ENCODE peak calls at places on chromosomes 13 and 19, in nine cellular contexts. K is ascending aorta; O is psoas muscle; Q is spleen; A is CD4-positive, alpha-beta T cell; S is H9; Y is RWPE1; B is right atrium auricular region; D is K562. L is an unnamed sample.

GRCh38 chr19:6062274-6062673 is 48.0 kb downstream of the RFX2 start:
- DNase-seq in K (peak), O (peak), Q (no peak), A (no peak), S (no peak), Y (no peak), B (peak), D (no peak), L (no peak)

GRCh38 chr13:111940892-111941291 is 126.1 kb upstream of the SOX1 start:
- DNase-seq in K (no peak), O (no peak), Q (peak), A (no peak), S (peak), Y (no peak), B (peak), D (no peak), L (no peak)

GRCh38 chr13:109730832-109731335 is 55.5 kb downstream of the IRS2 start:
- DNase-seq in K (no peak), O (no peak), Q (no peak), A (no peak), S (no peak), Y (no peak), B (no peak), D (no peak), L (no peak)

GRCh38 chr13:27171244-27171829 is at the start of gene USP12:
- DNase-seq in K (peak), O (no peak), Q (no peak), A (peak), S (peak), Y (no peak), B (no peak), D (peak), L (no peak)

GRCh38 chr13:99040536-99041141 is 62.8 kb upstream of the DOCK9 start:
- DNase-seq in K (no peak), O (no peak), Q (no peak), A (no peak), S (no peak), Y (no peak), B (no peak), D (no peak), L (no peak)

GRCh38 chr13:48144413-48145035 is 49.6 kb upstream of the MED4 start:
- DNase-seq in K (peak), O (no peak), Q (no peak), A (no peak), S (no peak), Y (no peak), B (peak), D (no peak), L (peak)

GRCh38 chr13:44523176-44524017 is 52.7 kb downstream of the TSC22D1 start:
- DNase-seq in K (no peak), O (no peak), Q (no peak), A (no peak), S (no peak), Y (peak), B (no peak), D (no peak), L (peak)

GRCh38 chr19:51783373-51783772 is 11.6 kb upstream of the FPR3 start:
- DNase-seq in K (no peak), O (no peak), Q (no peak), A (no peak), S (no peak), Y (peak), B (no peak), D (no peak), L (peak)

GRCh38 chr19:17335575-17335974 is 920 bp upstream of the ANO8 start:
- DNase-seq in K (no peak), O (no peak), Q (no peak), A (no peak), S (no peak), Y (no peak), B (no peak), D (no peak), L (no peak)

GRCh38 chr19:814108-815078 is 7.4 kb downstream of the PLPPR3 start:
- DNase-seq in K (no peak), O (no peak), Q (peak), A (no peak), S (no peak), Y (no peak), B (no peak), D (no peak), L (no peak)

GRCh38 chr13:110629735-110630134 is 14.4 kb downstream of the NAXD start:
- DNase-seq in K (peak), O (no peak), Q (no peak), A (no peak), S (no peak), Y (no peak), B (no peak), D (no peak), L (peak)

GRCh38 chr19:14072535-14073231 is at the start of gene MISP3:
- DNase-seq in K (no peak), O (peak), Q (peak), A (no peak), S (no peak), Y (no peak), B (no peak), D (peak), L (no peak)

GRCh38 chr13:40570930-40571329 is 95.5 kb downstream of the FOXO1 start:
- DNase-seq in K (no peak), O (no peak), Q (no peak), A (no peak), S (no peak), Y (no peak), B (no peak), D (no peak), L (no peak)

GRCh38 chr13:47929156-47929555 is 71.9 kb downstream of the SUCLA2 start:
- DNase-seq in K (no peak), O (no peak), Q (no peak), A (no peak), S (no peak), Y (no peak), B (no peak), D (no peak), L (no peak)

GRCh38 chr19:5667751-5668271 is 12.5 kb downstream of the MICOS13 start:
- DNase-seq in K (no peak), O (no peak), Q (peak), A (no peak), S (peak), Y (no peak), B (no peak), D (no peak), L (no peak)

GRCh38 chr13:38366954-38367645 is 17.4 kb downstream of the UFM1 start:
- DNase-seq in K (no peak), O (no peak), Q (no peak), A (no peak), S (no peak), Y (peak), B (no peak), D (no peak), L (no peak)

GRCh38 chr19:18117692-18118378 is 20.3 kb downstream of the MAST3 start:
- DNase-seq in K (peak), O (peak), Q (peak), A (peak), S (peak), Y (peak), B (peak), D (peak), L (peak)

GRCh38 chr19:58563034-58563573 is 4.7 kb upstream of the UBE2M start:
- DNase-seq in K (no peak), O (no peak), Q (peak), A (peak), S (peak), Y (no peak), B (no peak), D (no peak), L (no peak)

GRCh38 chr13:84430015-84430414 is 547.7 kb upstream of the SLITRK1 start:
- DNase-seq in K (no peak), O (no peak), Q (no peak), A (no peak), S (no peak), Y (no peak), B (no peak), D (no peak), L (peak)

GRCh38 chr13:30113531-30113930 is 193.8 kb downstream of the KATNAL1 start:
- DNase-seq in K (no peak), O (no peak), Q (no peak), A (no peak), S (no peak), Y (no peak), B (no peak), D (no peak), L (no peak)

GRCh38 chr13:48431987-48432615 is 19.2 kb upstream of the LPAR6 start:
- DNase-seq in K (no peak), O (no peak), Q (no peak), A (no peak), S (no peak), Y (no peak), B (no peak), D (no peak), L (no peak)

GRCh38 chr19:18853755-18854427 is 22.1 kb downstream of the UPF1 start:
- DNase-seq in K (no peak), O (peak), Q (peak), A (no peak), S (no peak), Y (no peak), B (no peak), D (no peak), L (no peak)

GRCh38 chr19:5452594-5453565 is 2.3 kb upstream of the ZNRF4 start:
- DNase-seq in K (no peak), O (no peak), Q (no peak), A (no peak), S (no peak), Y (no peak), B (no peak), D (peak), L (peak)

GRCh38 chr19:45195764-45196163 is 17.2 kb downstream of the BLOC1S3 start:
- DNase-seq in K (no peak), O (no peak), Q (no peak), A (no peak), S (no peak), Y (peak), B (no peak), D (no peak), L (no peak)

GRCh38 chr13:78978381-78978998 is 319.5 kb upstream of the OBI1 start:
- DNase-seq in K (no peak), O (no peak), Q (no peak), A (peak), S (no peak), Y (peak), B (no peak), D (peak), L (peak)

GRCh38 chr13:91988331-91988730 is 589.9 kb downstream of the GPC5 start:
- DNase-seq in K (no peak), O (no peak), Q (no peak), A (no peak), S (no peak), Y (no peak), B (no peak), D (no peak), L (no peak)

GRCh38 chr13:54593504-54593903 is 1564.9 kb downstream of the OLFM4 start:
- DNase-seq in K (no peak), O (no peak), Q (no peak), A (no peak), S (no peak), Y (no peak), B (no peak), D (no peak), L (no peak)

GRCh38 chr13:104015646-104016396 is 949.6 kb upstream of the SLC10A2 start:
- DNase-seq in K (no peak), O (no peak), Q (no peak), A (no peak), S (no peak), Y (no peak), B (no peak), D (no peak), L (peak)

GRCh38 chr13:50069255-50069654 is 54.0 kb downstream of the KCNRG start:
- DNase-seq in K (no peak), O (no peak), Q (no peak), A (no peak), S (no peak), Y (no peak), B (no peak), D (no peak), L (no peak)

GRCh38 chr13:33205224-33205623 is 80.3 kb downstream of the STARD13 start:
- DNase-seq in K (no peak), O (no peak), Q (no peak), A (no peak), S (no peak), Y (no peak), B (no peak), D (no peak), L (no peak)

GRCh38 chr19:6271721-6272410 is 7.9 kb downstream of the MLLT1 start:
- DNase-seq in K (peak), O (peak), Q (no peak), A (no peak), S (peak), Y (no peak), B (peak), D (peak), L (no peak)

GRCh38 chr19:43618921-43619261 is 538 bp downstream of the ZNF428 start:
- DNase-seq in K (no peak), O (no peak), Q (no peak), A (peak), S (no peak), Y (peak), B (no peak), D (no peak), L (peak)

GRCh38 chr13:80340643-80341097 is 256 bp downstream of the SPRY2 start:
- DNase-seq in K (no peak), O (no peak), Q (no peak), A (no peak), S (no peak), Y (peak), B (no peak), D (no peak), L (peak)

GRCh38 chr13:25752957-25753540 is 298.8 kb downstream of the SHISA2 start:
- DNase-seq in K (peak), O (peak), Q (no peak), A (no peak), S (no peak), Y (peak), B (peak), D (no peak), L (peak)

GRCh38 chr19:35911790-35912189 is 3.7 kb upstream of the TYROBP start:
- DNase-seq in K (no peak), O (no peak), Q (peak), A (no peak), S (no peak), Y (peak), B (no peak), D (no peak), L (no peak)

GRCh38 chr19:23851966-23852365 is 62.7 kb upstream of the ZNF726 start:
- DNase-seq in K (no peak), O (no peak), Q (no peak), A (no peak), S (no peak), Y (no peak), B (no peak), D (no peak), L (no peak)

DNA sequence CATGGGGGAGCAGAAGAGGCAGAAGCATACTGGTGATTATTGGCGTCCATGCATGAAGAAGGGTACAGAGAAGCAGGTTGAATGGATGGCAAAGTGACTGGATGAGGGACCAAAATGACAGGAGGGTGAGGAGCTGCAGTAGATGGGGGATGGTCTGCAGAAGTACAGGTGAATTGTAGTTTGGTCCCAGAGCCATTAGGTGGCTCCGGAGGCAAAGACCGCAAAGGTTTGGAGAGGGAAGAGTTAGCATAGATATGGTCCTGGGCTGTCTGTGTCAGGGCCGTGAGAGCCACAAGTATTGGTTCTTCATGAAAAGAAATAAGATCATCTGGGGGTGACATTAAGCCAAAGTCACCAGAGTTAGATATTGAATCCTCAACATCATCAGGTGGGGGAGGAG is 59.0 kb upstream of the ZNF726 start:
- DNase-seq in K (no peak), O (no peak), Q (no peak), A (no peak), S (no peak), Y (no peak), B (no peak), D (no peak), L (no peak)
- TF ChIP-seq CTCF in K (no peak), O (no peak), Q (no peak), A (no peak), S (peak), Y (no peak), B (no peak), D (peak), L (no peak)

DNA sequence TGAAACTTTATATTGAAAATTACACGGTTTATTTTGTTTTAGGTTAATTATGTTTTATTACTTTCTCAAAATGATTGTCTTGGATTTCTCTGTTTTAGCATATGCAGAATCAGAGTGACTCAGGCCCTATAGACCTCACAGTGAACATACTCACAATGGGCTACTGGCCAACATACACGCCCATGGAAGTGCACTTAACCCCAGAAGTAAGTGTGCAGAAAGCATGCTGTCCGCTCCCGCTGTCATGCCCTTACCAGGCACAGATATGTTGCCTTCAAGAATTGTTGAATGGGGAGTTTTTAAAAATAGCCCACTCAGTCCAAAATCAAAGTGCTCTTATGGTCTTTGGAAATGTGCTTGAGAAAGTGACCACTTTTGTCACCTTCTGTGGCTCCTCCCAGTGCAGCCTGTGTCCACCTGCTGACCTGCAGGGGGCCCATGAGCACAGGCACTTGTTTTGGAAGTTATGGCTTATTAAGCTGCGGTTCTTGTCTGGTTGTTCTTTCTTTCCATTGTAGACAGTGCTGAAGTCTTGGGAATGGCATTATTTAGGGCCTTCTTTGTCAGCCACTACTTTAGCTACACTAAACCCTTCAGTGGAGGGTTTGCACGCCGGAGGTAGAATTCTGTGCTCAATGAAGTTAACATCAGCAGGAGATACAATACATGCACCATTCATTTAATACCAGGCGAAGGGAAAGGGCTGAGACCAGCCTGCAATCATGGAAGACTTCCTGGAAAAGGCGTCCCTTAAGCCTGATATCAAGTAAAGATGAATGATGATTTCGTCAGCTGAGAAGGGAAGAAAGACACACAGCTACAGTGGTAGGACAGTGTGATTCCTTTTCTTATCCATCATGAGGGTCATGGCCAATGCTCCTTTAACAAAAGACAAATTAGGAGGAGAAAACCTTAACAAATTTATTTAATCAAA is 36.7 kb downstream of the CUL4A start:
- DNase-seq in K (peak), O (no peak), Q (no peak), A (no peak), S (no peak), Y (no peak), B (no peak), D (peak), L (no peak)
- H3K27ac ChIP-seq in K (no peak), O (no peak), Q (no peak), A (no peak), S (no peak), Y (no peak), B (no peak), D (no peak), L (no peak)

DNA sequence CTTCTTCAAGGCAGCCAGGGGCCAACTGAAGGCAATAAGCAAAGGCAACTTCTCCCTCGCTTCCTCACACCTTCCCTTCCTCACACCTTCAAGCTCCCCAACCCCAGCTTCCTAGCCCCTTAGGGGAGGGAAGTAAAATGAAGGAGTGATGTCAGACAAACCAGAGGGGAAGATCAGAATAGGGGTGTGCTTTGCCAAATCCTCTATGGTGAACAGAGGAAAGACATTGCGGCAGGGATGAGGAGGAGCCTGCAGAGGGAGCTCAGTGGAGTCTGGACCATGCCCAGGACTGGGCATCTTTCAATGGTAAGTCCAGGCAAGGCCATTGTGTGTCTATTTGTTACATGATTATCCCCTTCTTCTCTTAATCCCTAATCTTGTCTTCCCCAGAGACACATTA is 164.0 kb downstream of the TSHZ3 start:
- DNase-seq in K (no peak), O (no peak), Q (no peak), A (no peak), S (no peak), Y (no peak), B (no peak), D (no peak), L (no peak)
- TF ChIP-seq CTCF in K (no peak), O (no peak), Q (no peak), A (no peak), S (peak), Y (no peak), B (no peak), D (no peak), L (no peak)

GRCh38 chr19:12930002-12930645 is 3.4 kb downstream of the FARSA start:
- DNase-seq in K (no peak), O (no peak), Q (no peak), A (no peak), S (no peak), Y (no peak), B (no peak), D (no peak), L (no peak)
- H3K27ac ChIP-seq in K (no peak), O (no peak), Q (no peak), A (no peak), S (no peak), Y (peak), B (no peak), D (no peak), L (no peak)

GRCh38 chr19:32357720-32358119 is 12.3 kb downstream of the ZNF507 start:
- DNase-seq in K (no peak), O (no peak), Q (no peak), A (no peak), S (no peak), Y (no peak), B (no peak), D (peak), L (no peak)
- TF ChIP-seq CTCF in K (no peak), O (peak), Q (no peak), A (peak), S (peak), Y (peak), B (peak), D (no peak), L (peak)

L was measured in brain microvascular endothelial cell.